ENCODE peak calls at places on chromosomes 7 and 10, in ten cellular contexts. D is upper lobe of right lung, A is NCI-H1092, F is colonic mucosa, O is NCI-H1105 treated with DMSO at 0.1 percent for 48 hours, R is coronary artery, B is NCI-H345, I is epithelial cell of prostate, E is NCI-H2029, S is EH. T is an unnamed sample.
A peak's percentile ranks its signal among the peaks of the same experiment; 100 is the strongest.

GRCh38 chr10:129465796-129466702 is 992 bp upstream of the MGMT start:
- DNase-seq in D (no peak), A (no peak), F (no peak), O (no peak), R (no peak), B (no peak), I (no peak), E (no peak), S (no peak), T (no peak)

GRCh38 chr7:151248191-151249033 is at the start of gene SMARCD3:
- DNase-seq in D (peak; percentile 86), A (no peak), F (peak; percentile 40), O (peak; percentile 30), R (peak; percentile 86), B (peak; percentile 51), I (no peak), E (peak; percentile 23), S (peak; percentile 69), T (peak; percentile 50)

GRCh38 chr10:14024349-14025202 is 306.1 kb downstream of the FRMD4A start:
- DNase-seq in D (no peak), A (no peak), F (peak; percentile 32), O (no peak), R (no peak), B (no peak), I (no peak), E (no peak), S (no peak), T (no peak)

GRCh38 chr10:7541137-7542087 is 125.4 kb downstream of the ITIH5 start:
- DNase-seq in D (no peak), A (no peak), F (peak; percentile 26), O (no peak), R (peak; percentile 82), B (no peak), I (no peak), E (no peak), S (peak; percentile 1), T (no peak)

GRCh38 chr10:50367732-50368131 is 116.4 kb upstream of the ASAH2 start:
- DNase-seq in D (no peak), A (no peak), F (peak; percentile 31), O (no peak), R (no peak), B (no peak), I (no peak), E (no peak), S (peak; percentile 54), T (peak; percentile 31)

GRCh38 chr10:106571216-106571954 is 593.1 kb downstream of the SORCS1 start:
- DNase-seq in D (no peak), A (no peak), F (no peak), O (peak; percentile 14), R (no peak), B (no peak), I (no peak), E (no peak), S (peak; percentile 73), T (peak; percentile 51)

GRCh38 chr7:24932815-24933214 is 47.2 kb downstream of the OSBPL3 start:
- DNase-seq in D (no peak), A (no peak), F (no peak), O (no peak), R (no peak), B (no peak), I (no peak), E (no peak), S (no peak), T (peak; percentile 70)

GRCh38 chr10:21526952-21527633 is 1.6 kb upstream of the SKIDA1 start:
- DNase-seq in D (peak; percentile 86), A (no peak), F (peak; percentile 64), O (peak; percentile 38), R (peak; percentile 80), B (peak; percentile 30), I (no peak), E (no peak), S (peak; percentile 75), T (peak; percentile 72)

GRCh38 chr10:71466330-71466729 is 69.6 kb downstream of the CDH23 start:
- DNase-seq in D (no peak), A (no peak), F (no peak), O (no peak), R (no peak), B (no peak), I (no peak), E (no peak), S (no peak), T (no peak)

T was measured in fibroblast of gingiva.